ENCODE peak calls at places on chromosomes 4 and X, in eight cellular contexts. One of them, this sample, is unnamed.

GRCh38 chr4:106245176-106245575 is 70.8 kb downstream of the TBCK start:
- DNase-seq in psoas muscle: no peak
- DNase-seq in ELF-1: peak
- DNase-seq in stimulated activated CD4-positive, alpha-beta T cell treated with anti-CD3 and anti-CD28 coated beads, Interleukin-12 subunit alpha, Interleukin-12 subunit beta, amount 100 ng/mL, for 4 hours: no peak
- DNase-seq in Calu3: peak
- DNase-seq in CD4-positive, alpha-beta T cell: no peak
- DNase-seq in mesendoderm: peak
- DNase-seq in NCI-H774: no peak
- DNase-seq in this sample: no peak

GRCh38 chr4:65789850-65790249 is 119.6 kb upstream of the EPHA5 start:
- DNase-seq in psoas muscle: no peak
- DNase-seq in ELF-1: no peak
- DNase-seq in stimulated activated CD4-positive, alpha-beta T cell treated with anti-CD3 and anti-CD28 coated beads, Interleukin-12 subunit alpha, Interleukin-12 subunit beta, amount 100 ng/mL, for 4 hours: no peak
- DNase-seq in Calu3: no peak
- DNase-seq in CD4-positive, alpha-beta T cell: no peak
- DNase-seq in mesendoderm: no peak
- DNase-seq in NCI-H774: no peak
- DNase-seq in this sample: no peak

GRCh38 chrX:84047339-84047738 is 140.7 kb downstream of the RPS6KA6 start:
- DNase-seq in psoas muscle: no peak
- DNase-seq in ELF-1: no peak
- DNase-seq in stimulated activated CD4-positive, alpha-beta T cell treated with anti-CD3 and anti-CD28 coated beads, Interleukin-12 subunit alpha, Interleukin-12 subunit beta, amount 100 ng/mL, for 4 hours: no peak
- DNase-seq in Calu3: no peak
- DNase-seq in CD4-positive, alpha-beta T cell: no peak
- DNase-seq in mesendoderm: peak
- DNase-seq in NCI-H774: no peak
- DNase-seq in this sample: peak

GRCh38 chrX:150569155-150569477 is 695 bp downstream of the MTM1 start:
- DNase-seq in psoas muscle: peak
- DNase-seq in ELF-1: no peak
- DNase-seq in stimulated activated CD4-positive, alpha-beta T cell treated with anti-CD3 and anti-CD28 coated beads, Interleukin-12 subunit alpha, Interleukin-12 subunit beta, amount 100 ng/mL, for 4 hours: no peak
- DNase-seq in Calu3: no peak
- DNase-seq in CD4-positive, alpha-beta T cell: peak
- DNase-seq in mesendoderm: no peak
- DNase-seq in NCI-H774: no peak
- DNase-seq in this sample: no peak

GRCh38 chrX:55201930-55202579 is 18.1 kb upstream of the PAGE5 start:
- DNase-seq in psoas muscle: no peak
- DNase-seq in ELF-1: peak
- DNase-seq in stimulated activated CD4-positive, alpha-beta T cell treated with anti-CD3 and anti-CD28 coated beads, Interleukin-12 subunit alpha, Interleukin-12 subunit beta, amount 100 ng/mL, for 4 hours: no peak
- DNase-seq in Calu3: peak
- DNase-seq in CD4-positive, alpha-beta T cell: no peak
- DNase-seq in mesendoderm: no peak
- DNase-seq in NCI-H774: no peak
- DNase-seq in this sample: no peak

GRCh38 chrX:117834076-117834475 is 282.5 kb downstream of the KLHL13 start:
- DNase-seq in psoas muscle: no peak
- DNase-seq in ELF-1: no peak
- DNase-seq in stimulated activated CD4-positive, alpha-beta T cell treated with anti-CD3 and anti-CD28 coated beads, Interleukin-12 subunit alpha, Interleukin-12 subunit beta, amount 100 ng/mL, for 4 hours: no peak
- DNase-seq in Calu3: no peak
- DNase-seq in CD4-positive, alpha-beta T cell: no peak
- DNase-seq in mesendoderm: no peak
- DNase-seq in NCI-H774: no peak
- DNase-seq in this sample: no peak

GRCh38 chr4:81776794-81777193 is 305.1 kb upstream of the RASGEF1B start:
- DNase-seq in psoas muscle: no peak
- DNase-seq in ELF-1: no peak
- DNase-seq in stimulated activated CD4-positive, alpha-beta T cell treated with anti-CD3 and anti-CD28 coated beads, Interleukin-12 subunit alpha, Interleukin-12 subunit beta, amount 100 ng/mL, for 4 hours: no peak
- DNase-seq in Calu3: no peak
- DNase-seq in CD4-positive, alpha-beta T cell: no peak
- DNase-seq in mesendoderm: no peak
- DNase-seq in NCI-H774: no peak
- DNase-seq in this sample: no peak

GRCh38 chr4:41212221-41213203 is 1.8 kb downstream of the APBB2 start:
- DNase-seq in psoas muscle: no peak
- DNase-seq in ELF-1: peak
- DNase-seq in stimulated activated CD4-positive, alpha-beta T cell treated with anti-CD3 and anti-CD28 coated beads, Interleukin-12 subunit alpha, Interleukin-12 subunit beta, amount 100 ng/mL, for 4 hours: no peak
- DNase-seq in Calu3: peak
- DNase-seq in CD4-positive, alpha-beta T cell: no peak
- DNase-seq in mesendoderm: peak
- DNase-seq in NCI-H774: peak
- DNase-seq in this sample: peak

GRCh38 chr4:3412257-3413020 is 29.3 kb upstream of the HGFAC start:
- DNase-seq in psoas muscle: peak
- DNase-seq in ELF-1: no peak
- DNase-seq in stimulated activated CD4-positive, alpha-beta T cell treated with anti-CD3 and anti-CD28 coated beads, Interleukin-12 subunit alpha, Interleukin-12 subunit beta, amount 100 ng/mL, for 4 hours: no peak
- DNase-seq in Calu3: no peak
- DNase-seq in CD4-positive, alpha-beta T cell: no peak
- DNase-seq in mesendoderm: no peak
- DNase-seq in NCI-H774: no peak
- DNase-seq in this sample: no peak

GRCh38 chrX:103629295-103630170 is 758 bp downstream of the TCEAL1 start:
- DNase-seq in psoas muscle: peak
- DNase-seq in ELF-1: peak
- DNase-seq in stimulated activated CD4-positive, alpha-beta T cell treated with anti-CD3 and anti-CD28 coated beads, Interleukin-12 subunit alpha, Interleukin-12 subunit beta, amount 100 ng/mL, for 4 hours: peak
- DNase-seq in Calu3: peak
- DNase-seq in CD4-positive, alpha-beta T cell: no peak
- DNase-seq in mesendoderm: peak
- DNase-seq in NCI-H774: no peak
- DNase-seq in this sample: peak

GRCh38 chr4:72152731-72153130 is 120.9 kb downstream of the NPFFR2 start:
- DNase-seq in psoas muscle: no peak
- DNase-seq in ELF-1: no peak
- DNase-seq in stimulated activated CD4-positive, alpha-beta T cell treated with anti-CD3 and anti-CD28 coated beads, Interleukin-12 subunit alpha, Interleukin-12 subunit beta, amount 100 ng/mL, for 4 hours: no peak
- DNase-seq in Calu3: no peak
- DNase-seq in CD4-positive, alpha-beta T cell: no peak
- DNase-seq in mesendoderm: no peak
- DNase-seq in NCI-H774: no peak
- DNase-seq in this sample: no peak

GRCh38 chr4:150794706-150795105 is 212.8 kb downstream of the MAB21L2 start:
- DNase-seq in psoas muscle: no peak
- DNase-seq in ELF-1: no peak
- DNase-seq in stimulated activated CD4-positive, alpha-beta T cell treated with anti-CD3 and anti-CD28 coated beads, Interleukin-12 subunit alpha, Interleukin-12 subunit beta, amount 100 ng/mL, for 4 hours: no peak
- DNase-seq in Calu3: no peak
- DNase-seq in CD4-positive, alpha-beta T cell: no peak
- DNase-seq in mesendoderm: no peak
- DNase-seq in NCI-H774: no peak
- DNase-seq in this sample: no peak

GRCh38 chrX:10612215-10612614 is 8.2 kb downstream of the MID1 start:
- DNase-seq in psoas muscle: no peak
- DNase-seq in ELF-1: no peak
- DNase-seq in stimulated activated CD4-positive, alpha-beta T cell treated with anti-CD3 and anti-CD28 coated beads, Interleukin-12 subunit alpha, Interleukin-12 subunit beta, amount 100 ng/mL, for 4 hours: no peak
- DNase-seq in Calu3: no peak
- DNase-seq in CD4-positive, alpha-beta T cell: no peak
- DNase-seq in mesendoderm: no peak
- DNase-seq in NCI-H774: no peak
- DNase-seq in this sample: no peak

GRCh38 chrX:79366888-79367749 is at the start of gene ITM2A:
- DNase-seq in psoas muscle: peak
- DNase-seq in ELF-1: peak
- DNase-seq in stimulated activated CD4-positive, alpha-beta T cell treated with anti-CD3 and anti-CD28 coated beads, Interleukin-12 subunit alpha, Interleukin-12 subunit beta, amount 100 ng/mL, for 4 hours: peak
- DNase-seq in Calu3: peak
- DNase-seq in CD4-positive, alpha-beta T cell: peak
- DNase-seq in mesendoderm: peak
- DNase-seq in NCI-H774: no peak
- DNase-seq in this sample: no peak

This sample was measured in SHP77 treated with DMSO at 0.1 percent for 48 hours.